ENCODE peak calls at places on chromosomes 6 and 20, in ten cellular contexts. One of them, this sample, is unnamed.

GRCh38 chr6:137043710-137044365 is 927 bp downstream of the IL20RA start:
- DNase-seq in OCI-LY7: no peak
- DNase-seq in aorta: peak; percentile 79
- DNase-seq in CD8-positive, alpha-beta T cell: no peak
- DNase-seq in PC-9: peak; percentile 34
- DNase-seq in Peyer's patch: no peak
- DNase-seq in effector memory CD4-positive, alpha-beta T cell: no peak
- DNase-seq in CD8-positive, alpha-beta memory T cell: peak; percentile 1
- DNase-seq in neural progenitor cell: peak; percentile 62
- DNase-seq in NT2/D1: no peak
- DNase-seq in this sample: peak; percentile 43

GRCh38 chr6:131459005-131459404 is 114.0 kb upstream of the ARG1 start:
- DNase-seq in OCI-LY7: no peak
- DNase-seq in aorta: no peak
- DNase-seq in CD8-positive, alpha-beta T cell: no peak
- DNase-seq in PC-9: no peak
- DNase-seq in Peyer's patch: no peak
- DNase-seq in effector memory CD4-positive, alpha-beta T cell: no peak
- DNase-seq in CD8-positive, alpha-beta memory T cell: no peak
- DNase-seq in neural progenitor cell: no peak
- DNase-seq in NT2/D1: no peak
- DNase-seq in this sample: no peak

GRCh38 chr6:145929037-145929633 is 35.0 kb downstream of the SHPRH start:
- DNase-seq in OCI-LY7: peak; percentile 63
- DNase-seq in aorta: no peak
- DNase-seq in CD8-positive, alpha-beta T cell: peak; percentile 5
- DNase-seq in PC-9: peak; percentile 1
- DNase-seq in Peyer's patch: no peak
- DNase-seq in effector memory CD4-positive, alpha-beta T cell: no peak
- DNase-seq in CD8-positive, alpha-beta memory T cell: peak; percentile 5
- DNase-seq in neural progenitor cell: peak; percentile 53
- DNase-seq in NT2/D1: peak; percentile 9
- DNase-seq in this sample: peak; percentile 17

GRCh38 chr20:15834857-15835256 is 738.4 kb downstream of the KIF16B start:
- DNase-seq in OCI-LY7: no peak
- DNase-seq in aorta: no peak
- DNase-seq in CD8-positive, alpha-beta T cell: no peak
- DNase-seq in PC-9: peak; percentile 31
- DNase-seq in Peyer's patch: no peak
- DNase-seq in effector memory CD4-positive, alpha-beta T cell: no peak
- DNase-seq in CD8-positive, alpha-beta memory T cell: no peak
- DNase-seq in neural progenitor cell: no peak
- DNase-seq in NT2/D1: no peak
- DNase-seq in this sample: no peak

GRCh38 chr6:32179746-32180405 is 1.7 kb downstream of the RNF5 start:
- DNase-seq in OCI-LY7: no peak
- DNase-seq in aorta: peak; percentile 69
- DNase-seq in CD8-positive, alpha-beta T cell: no peak
- DNase-seq in PC-9: no peak
- DNase-seq in Peyer's patch: no peak
- DNase-seq in effector memory CD4-positive, alpha-beta T cell: no peak
- DNase-seq in CD8-positive, alpha-beta memory T cell: no peak
- DNase-seq in neural progenitor cell: no peak
- DNase-seq in NT2/D1: no peak
- DNase-seq in this sample: no peak

GRCh38 chr6:56890683-56891429 is 64.1 kb upstream of the BEND6 start:
- DNase-seq in OCI-LY7: peak; percentile 2
- DNase-seq in aorta: no peak
- DNase-seq in CD8-positive, alpha-beta T cell: no peak
- DNase-seq in PC-9: no peak
- DNase-seq in Peyer's patch: no peak
- DNase-seq in effector memory CD4-positive, alpha-beta T cell: no peak
- DNase-seq in CD8-positive, alpha-beta memory T cell: no peak
- DNase-seq in neural progenitor cell: no peak
- DNase-seq in NT2/D1: no peak
- DNase-seq in this sample: no peak

GRCh38 chr6:6057442-6058053 is 50.8 kb upstream of the NRN1 start:
- DNase-seq in OCI-LY7: peak; percentile 79
- DNase-seq in aorta: no peak
- DNase-seq in CD8-positive, alpha-beta T cell: no peak
- DNase-seq in PC-9: no peak
- DNase-seq in Peyer's patch: no peak
- DNase-seq in effector memory CD4-positive, alpha-beta T cell: no peak
- DNase-seq in CD8-positive, alpha-beta memory T cell: peak; percentile 9
- DNase-seq in neural progenitor cell: peak; percentile 57
- DNase-seq in NT2/D1: peak; percentile 18
- DNase-seq in this sample: peak; percentile 14

GRCh38 chr6:4380881-4381281 is 245.5 kb upstream of the ECI2 start:
- DNase-seq in OCI-LY7: no peak
- DNase-seq in aorta: no peak
- DNase-seq in CD8-positive, alpha-beta T cell: no peak
- DNase-seq in PC-9: no peak
- DNase-seq in Peyer's patch: no peak
- DNase-seq in effector memory CD4-positive, alpha-beta T cell: no peak
- DNase-seq in CD8-positive, alpha-beta memory T cell: no peak
- DNase-seq in neural progenitor cell: no peak
- DNase-seq in NT2/D1: no peak
- DNase-seq in this sample: no peak

GRCh38 chr20:43744966-43745733 is 18.3 kb upstream of the GTSF1L start:
- DNase-seq in OCI-LY7: peak; percentile 58
- DNase-seq in aorta: no peak
- DNase-seq in CD8-positive, alpha-beta T cell: no peak
- DNase-seq in PC-9: no peak
- DNase-seq in Peyer's patch: no peak
- DNase-seq in effector memory CD4-positive, alpha-beta T cell: no peak
- DNase-seq in CD8-positive, alpha-beta memory T cell: no peak
- DNase-seq in neural progenitor cell: peak; percentile 36
- DNase-seq in NT2/D1: no peak
- DNase-seq in this sample: no peak

GRCh38 chr6:44787254-44787844 is 399.8 kb downstream of the CDC5L start:
- DNase-seq in OCI-LY7: no peak
- DNase-seq in aorta: no peak
- DNase-seq in CD8-positive, alpha-beta T cell: no peak
- DNase-seq in PC-9: no peak
- DNase-seq in Peyer's patch: no peak
- DNase-seq in effector memory CD4-positive, alpha-beta T cell: no peak
- DNase-seq in CD8-positive, alpha-beta memory T cell: peak; percentile 0
- DNase-seq in neural progenitor cell: no peak
- DNase-seq in NT2/D1: no peak
- DNase-seq in this sample: no peak

GRCh38 chr20:48708116-48708515 is 119.7 kb downstream of the PREX1 start:
- DNase-seq in OCI-LY7: no peak
- DNase-seq in aorta: no peak
- DNase-seq in CD8-positive, alpha-beta T cell: no peak
- DNase-seq in PC-9: no peak
- DNase-seq in Peyer's patch: peak; percentile 24
- DNase-seq in effector memory CD4-positive, alpha-beta T cell: no peak
- DNase-seq in CD8-positive, alpha-beta memory T cell: no peak
- DNase-seq in neural progenitor cell: no peak
- DNase-seq in NT2/D1: no peak
- DNase-seq in this sample: no peak

GRCh38 chr6:105804436-105804835 is 281.7 kb upstream of the PRDM1 start:
- DNase-seq in OCI-LY7: no peak
- DNase-seq in aorta: no peak
- DNase-seq in CD8-positive, alpha-beta T cell: no peak
- DNase-seq in PC-9: no peak
- DNase-seq in Peyer's patch: no peak
- DNase-seq in effector memory CD4-positive, alpha-beta T cell: no peak
- DNase-seq in CD8-positive, alpha-beta memory T cell: no peak
- DNase-seq in neural progenitor cell: no peak
- DNase-seq in NT2/D1: no peak
- DNase-seq in this sample: no peak

GRCh38 chr20:57433658-57434389 is 42.6 kb downstream of the RBM38 start:
- DNase-seq in OCI-LY7: no peak
- DNase-seq in aorta: no peak
- DNase-seq in CD8-positive, alpha-beta T cell: peak; percentile 33
- DNase-seq in PC-9: no peak
- DNase-seq in Peyer's patch: no peak
- DNase-seq in effector memory CD4-positive, alpha-beta T cell: no peak
- DNase-seq in CD8-positive, alpha-beta memory T cell: peak; percentile 40
- DNase-seq in neural progenitor cell: no peak
- DNase-seq in NT2/D1: no peak
- DNase-seq in this sample: no peak

GRCh38 chr6:168490757-168491156 is 49.8 kb downstream of the SMOC2 start:
- DNase-seq in OCI-LY7: no peak
- DNase-seq in aorta: peak; percentile 61
- DNase-seq in CD8-positive, alpha-beta T cell: no peak
- DNase-seq in PC-9: no peak
- DNase-seq in Peyer's patch: no peak
- DNase-seq in effector memory CD4-positive, alpha-beta T cell: no peak
- DNase-seq in CD8-positive, alpha-beta memory T cell: no peak
- DNase-seq in neural progenitor cell: no peak
- DNase-seq in NT2/D1: no peak
- DNase-seq in this sample: no peak

GRCh38 chr6:70112686-70113570 is 190.0 kb downstream of the COL9A1 start:
- DNase-seq in OCI-LY7: no peak
- DNase-seq in aorta: no peak
- DNase-seq in CD8-positive, alpha-beta T cell: no peak
- DNase-seq in PC-9: no peak
- DNase-seq in Peyer's patch: no peak
- DNase-seq in effector memory CD4-positive, alpha-beta T cell: no peak
- DNase-seq in CD8-positive, alpha-beta memory T cell: no peak
- DNase-seq in neural progenitor cell: no peak
- DNase-seq in NT2/D1: no peak
- DNase-seq in this sample: no peak

GRCh38 chr20:39468703-39469102 is 506.6 kb downstream of the DHX35 start:
- DNase-seq in OCI-LY7: peak; percentile 8
- DNase-seq in aorta: no peak
- DNase-seq in CD8-positive, alpha-beta T cell: no peak
- DNase-seq in PC-9: no peak
- DNase-seq in Peyer's patch: no peak
- DNase-seq in effector memory CD4-positive, alpha-beta T cell: no peak
- DNase-seq in CD8-positive, alpha-beta memory T cell: no peak
- DNase-seq in neural progenitor cell: peak; percentile 26
- DNase-seq in NT2/D1: no peak
- DNase-seq in this sample: no peak

GRCh38 chr6:153167026-153167891 is 36.2 kb upstream of the RGS17 start:
- DNase-seq in OCI-LY7: no peak
- DNase-seq in aorta: no peak
- DNase-seq in CD8-positive, alpha-beta T cell: no peak
- DNase-seq in PC-9: no peak
- DNase-seq in Peyer's patch: no peak
- DNase-seq in effector memory CD4-positive, alpha-beta T cell: no peak
- DNase-seq in CD8-positive, alpha-beta memory T cell: no peak
- DNase-seq in neural progenitor cell: no peak
- DNase-seq in NT2/D1: no peak
- DNase-seq in this sample: no peak

GRCh38 chr6:159513074-159513473 is 180.0 kb downstream of the SOD2 start:
- DNase-seq in OCI-LY7: no peak
- DNase-seq in aorta: no peak
- DNase-seq in CD8-positive, alpha-beta T cell: no peak
- DNase-seq in PC-9: no peak
- DNase-seq in Peyer's patch: no peak
- DNase-seq in effector memory CD4-positive, alpha-beta T cell: no peak
- DNase-seq in CD8-positive, alpha-beta memory T cell: no peak
- DNase-seq in neural progenitor cell: no peak
- DNase-seq in NT2/D1: no peak
- DNase-seq in this sample: no peak

GRCh38 chr6:159510141-159510540 is 182.9 kb downstream of the SOD2 start:
- DNase-seq in OCI-LY7: no peak
- DNase-seq in aorta: no peak
- DNase-seq in CD8-positive, alpha-beta T cell: no peak
- DNase-seq in PC-9: no peak
- DNase-seq in Peyer's patch: no peak
- DNase-seq in effector memory CD4-positive, alpha-beta T cell: no peak
- DNase-seq in CD8-positive, alpha-beta memory T cell: no peak
- DNase-seq in neural progenitor cell: no peak
- DNase-seq in NT2/D1: no peak
- DNase-seq in this sample: no peak

GRCh38 chr6:159513914-159514313 is 179.1 kb downstream of the SOD2 start:
- DNase-seq in OCI-LY7: no peak
- DNase-seq in aorta: no peak
- DNase-seq in CD8-positive, alpha-beta T cell: no peak
- DNase-seq in PC-9: no peak
- DNase-seq in Peyer's patch: no peak
- DNase-seq in effector memory CD4-positive, alpha-beta T cell: no peak
- DNase-seq in CD8-positive, alpha-beta memory T cell: no peak
- DNase-seq in neural progenitor cell: no peak
- DNase-seq in NT2/D1: no peak
- DNase-seq in this sample: no peak

GRCh38 chr6:159512104-159512503 is 180.9 kb downstream of the SOD2 start:
- DNase-seq in OCI-LY7: no peak
- DNase-seq in aorta: no peak
- DNase-seq in CD8-positive, alpha-beta T cell: no peak
- DNase-seq in PC-9: no peak
- DNase-seq in Peyer's patch: no peak
- DNase-seq in effector memory CD4-positive, alpha-beta T cell: no peak
- DNase-seq in CD8-positive, alpha-beta memory T cell: no peak
- DNase-seq in neural progenitor cell: no peak
- DNase-seq in NT2/D1: no peak
- DNase-seq in this sample: no peak

GRCh38 chr6:159512571-159512970 is 180.5 kb downstream of the SOD2 start:
- DNase-seq in OCI-LY7: no peak
- DNase-seq in aorta: no peak
- DNase-seq in CD8-positive, alpha-beta T cell: no peak
- DNase-seq in PC-9: no peak
- DNase-seq in Peyer's patch: no peak
- DNase-seq in effector memory CD4-positive, alpha-beta T cell: no peak
- DNase-seq in CD8-positive, alpha-beta memory T cell: no peak
- DNase-seq in neural progenitor cell: no peak
- DNase-seq in NT2/D1: no peak
- DNase-seq in this sample: no peak
- H3K9me3 ChIP-seq in OCI-LY7: no peaks in the 10 kb centered on the region
- H3K9me3 ChIP-seq in aorta: no peaks in the 10 kb centered on the region
- H3K9me3 ChIP-seq in CD8-positive, alpha-beta T cell: no peaks in the 10 kb centered on the region
- H3K9me3 ChIP-seq in PC-9: no peaks in the 10 kb centered on the region
- H3K9me3 ChIP-seq in Peyer's patch: no peaks in the 10 kb centered on the region
- H3K9me3 ChIP-seq in effector memory CD4-positive, alpha-beta T cell: no peaks in the 10 kb centered on the region
- H3K9me3 ChIP-seq in CD8-positive, alpha-beta memory T cell: no peaks in the 10 kb centered on the region
- H3K9me3 ChIP-seq in neural progenitor cell: no peaks in the 10 kb centered on the region
- H3K9me3 ChIP-seq in NT2/D1: no peaks in the 10 kb centered on the region
- H3K9me3 ChIP-seq in this sample: no peaks in the 10 kb centered on the region

GRCh38 chr6:121653624-121654008 is 218.2 kb downstream of the GJA1 start:
- DNase-seq in OCI-LY7: no peak
- DNase-seq in aorta: peak; percentile 62
- DNase-seq in CD8-positive, alpha-beta T cell: no peak
- DNase-seq in PC-9: no peak
- DNase-seq in Peyer's patch: no peak
- DNase-seq in effector memory CD4-positive, alpha-beta T cell: no peak
- DNase-seq in CD8-positive, alpha-beta memory T cell: no peak
- DNase-seq in neural progenitor cell: no peak
- DNase-seq in NT2/D1: no peak
- DNase-seq in this sample: no peak
- H3K4me1 ChIP-seq in OCI-LY7: no peaks in the 10 kb centered on the region
- H3K4me1 ChIP-seq in aorta: no peaks in the 10 kb centered on the region
- H3K4me1 ChIP-seq in CD8-positive, alpha-beta T cell: peaks cover 26% of the 10 kb centered on the region
- H3K4me1 ChIP-seq in PC-9: peaks cover 10% of the 10 kb centered on the region
- H3K4me1 ChIP-seq in Peyer's patch: no peaks in the 10 kb centered on the region
- H3K4me1 ChIP-seq in effector memory CD4-positive, alpha-beta T cell: no peaks in the 10 kb centered on the region
- H3K4me1 ChIP-seq in CD8-positive, alpha-beta memory T cell: peaks cover 25% of the 10 kb centered on the region
- H3K4me1 ChIP-seq in neural progenitor cell: no peaks in the 10 kb centered on the region
- H3K4me1 ChIP-seq in NT2/D1: no peaks in the 10 kb centered on the region
- H3K4me1 ChIP-seq in this sample: no peaks in the 10 kb centered on the region

GRCh38 chr6:80522556-80522955 is 416.1 kb downstream of the BCKDHB start:
- DNase-seq in OCI-LY7: no peak
- DNase-seq in aorta: no peak
- DNase-seq in CD8-positive, alpha-beta T cell: no peak
- DNase-seq in PC-9: no peak
- DNase-seq in Peyer's patch: no peak
- DNase-seq in effector memory CD4-positive, alpha-beta T cell: no peak
- DNase-seq in CD8-positive, alpha-beta memory T cell: no peak
- DNase-seq in neural progenitor cell: no peak
- DNase-seq in NT2/D1: no peak
- DNase-seq in this sample: no peak
- H3K4me3 ChIP-seq in OCI-LY7: no peak overlapping the region
- H3K4me3 ChIP-seq in aorta: no peak overlapping the region
- H3K4me3 ChIP-seq in CD8-positive, alpha-beta T cell: no peak overlapping the region
- H3K4me3 ChIP-seq in PC-9: no peak overlapping the region
- H3K4me3 ChIP-seq in Peyer's patch: no peak overlapping the region
- H3K4me3 ChIP-seq in effector memory CD4-positive, alpha-beta T cell: no peak overlapping the region
- H3K4me3 ChIP-seq in CD8-positive, alpha-beta memory T cell: no peak overlapping the region
- H3K4me3 ChIP-seq in neural progenitor cell: no peak overlapping the region
- H3K4me3 ChIP-seq in NT2/D1: no peak overlapping the region
- H3K4me3 ChIP-seq in this sample: no peak overlapping the region

GRCh38 chr6:351867-352289 is 39.7 kb upstream of the IRF4 start:
- DNase-seq in OCI-LY7: peak; percentile 67
- DNase-seq in aorta: no peak
- DNase-seq in CD8-positive, alpha-beta T cell: no peak
- DNase-seq in PC-9: no peak
- DNase-seq in Peyer's patch: no peak
- DNase-seq in effector memory CD4-positive, alpha-beta T cell: no peak
- DNase-seq in CD8-positive, alpha-beta memory T cell: no peak
- DNase-seq in neural progenitor cell: no peak
- DNase-seq in NT2/D1: no peak
- DNase-seq in this sample: no peak
- H3K9me3 ChIP-seq in OCI-LY7: no peaks in the 10 kb centered on the region
- H3K9me3 ChIP-seq in aorta: no peaks in the 10 kb centered on the region
- H3K9me3 ChIP-seq in CD8-positive, alpha-beta T cell: no peaks in the 10 kb centered on the region
- H3K9me3 ChIP-seq in PC-9: no peaks in the 10 kb centered on the region
- H3K9me3 ChIP-seq in Peyer's patch: no peaks in the 10 kb centered on the region
- H3K9me3 ChIP-seq in effector memory CD4-positive, alpha-beta T cell: no peaks in the 10 kb centered on the region
- H3K9me3 ChIP-seq in CD8-positive, alpha-beta memory T cell: no peaks in the 10 kb centered on the region
- H3K9me3 ChIP-seq in neural progenitor cell: peaks cover 7% of the 10 kb centered on the region
- H3K9me3 ChIP-seq in NT2/D1: no peaks in the 10 kb centered on the region
- H3K9me3 ChIP-seq in this sample: peaks cover 21% of the 10 kb centered on the region

This sample was measured in HAP-1.